ENCODE peak calls at places on chromosomes 4 and X, in nine cellular contexts. Z, D, R, F, B, P, E, W and I are unnamed samples.
A peak's percentile ranks its signal among the peaks of the same experiment; 100 is the strongest.

GRCh38 chr4:183987987-183988392 is 82.9 kb downstream of the STOX2 start:
- DNase-seq in Z (peak; percentile 91), D (no peak), R (peak; percentile 77), F (no peak), B (peak; percentile 95), P (no peak), E (peak; percentile 12), W (peak; percentile 17), I (no peak)

GRCh38 chrX:155065035-155065734 is 5.8 kb downstream of the CMC4 start:
- DNase-seq in Z (no peak), D (no peak), R (peak; percentile 53), F (no peak), B (peak; percentile 43), P (no peak), E (no peak), W (peak; percentile 50), I (no peak)

GRCh38 chr4:38015886-38016515 is 55.8 kb downstream of the PTTG2 start:
- DNase-seq in Z (no peak), D (no peak), R (no peak), F (no peak), B (no peak), P (no peak), E (no peak), W (no peak), I (no peak)

GRCh38 chr4:25160714-25161598 is 707 bp upstream of the SEPSECS start:
- DNase-seq in Z (no peak), D (no peak), R (peak; percentile 18), F (peak; percentile 45), B (peak; percentile 19), P (peak; percentile 3), E (no peak), W (peak; percentile 22), I (no peak)

GRCh38 chr4:90292438-90292837 is 165.2 kb downstream of the CCSER1 start:
- DNase-seq in Z (no peak), D (no peak), R (no peak), F (no peak), B (no peak), P (no peak), E (no peak), W (no peak), I (no peak)

GRCh38 chr4:172129593-172129992 is 316.4 kb downstream of the GALNTL6 start:
- DNase-seq in Z (no peak), D (no peak), R (no peak), F (no peak), B (no peak), P (no peak), E (no peak), W (no peak), I (no peak)

GRCh38 chr4:38075370-38076152 is 115.4 kb downstream of the PTTG2 start:
- DNase-seq in Z (no peak), D (no peak), R (no peak), F (no peak), B (peak; percentile 87), P (no peak), E (no peak), W (peak; percentile 51), I (no peak)

GRCh38 chr4:182880387-182881356 is 36.5 kb downstream of the DCTD start:
- DNase-seq in Z (no peak), D (no peak), R (no peak), F (no peak), B (peak; percentile 23), P (no peak), E (no peak), W (no peak), I (peak; percentile 69)

GRCh38 chrX:114964374-114964773 is 53.0 kb downstream of the IL13RA2 start:
- DNase-seq in Z (no peak), D (no peak), R (no peak), F (no peak), B (peak; percentile 47), P (no peak), E (no peak), W (no peak), I (no peak)

GRCh38 chrX:118644378-118644777 is 83.0 kb upstream of the IL13RA1 start:
- DNase-seq in Z (no peak), D (no peak), R (peak; percentile 48), F (no peak), B (peak; percentile 40), P (no peak), E (no peak), W (peak; percentile 30), I (no peak)

GRCh38 chr4:134470544-134470943 is 269.0 kb upstream of the PABPC4L start:
- DNase-seq in Z (no peak), D (peak; percentile 35), R (peak; percentile 13), F (peak; percentile 38), B (no peak), P (no peak), E (no peak), W (no peak), I (no peak)

GRCh38 chr4:38856046-38856445 is 571 bp downstream of the TLR6 start:
- DNase-seq in Z (no peak), D (no peak), R (no peak), F (no peak), B (no peak), P (no peak), E (no peak), W (no peak), I (no peak)

GRCh38 chr4:113537183-113537977 is 224.2 kb downstream of the CAMK2D start:
- DNase-seq in Z (no peak), D (no peak), R (no peak), F (no peak), B (peak; percentile 38), P (no peak), E (no peak), W (no peak), I (no peak)

GRCh38 chrX:78019586-78020483 is 50.4 kb upstream of the PGAM4 start:
- DNase-seq in Z (no peak), D (no peak), R (no peak), F (no peak), B (no peak), P (no peak), E (no peak), W (no peak), I (no peak)

GRCh38 chr4:17577660-17578481 is 873 bp downstream of the LAP3 start:
- DNase-seq in Z (no peak), D (peak; percentile 15), R (peak; percentile 27), F (peak; percentile 65), B (peak; percentile 22), P (peak; percentile 9), E (peak; percentile 51), W (peak; percentile 32), I (peak; percentile 94)

GRCh38 chr4:102157984-102158383 is 187.3 kb downstream of the SLC39A8 start:
- DNase-seq in Z (no peak), D (no peak), R (no peak), F (no peak), B (no peak), P (no peak), E (no peak), W (no peak), I (no peak)

GRCh38 chr4:41718907-41719306 is 29.6 kb downstream of the PHOX2B start:
- DNase-seq in Z (no peak), D (no peak), R (peak; percentile 88), F (no peak), B (peak; percentile 4), P (no peak), E (no peak), W (peak; percentile 74), I (no peak)

GRCh38 chr4:158347596-158347995 is 137.3 kb downstream of the TMEM144 start:
- DNase-seq in Z (no peak), D (no peak), R (no peak), F (no peak), B (no peak), P (no peak), E (no peak), W (no peak), I (no peak)

GRCh38 chr4:135434936-135435335 is 1233.3 kb upstream of the PABPC4L start:
- DNase-seq in Z (no peak), D (no peak), R (peak; percentile 3), F (no peak), B (no peak), P (no peak), E (no peak), W (no peak), I (no peak)

GRCh38 chr4:159292137-159292896 is 189.4 kb downstream of the RAPGEF2 start:
- DNase-seq in Z (no peak), D (no peak), R (no peak), F (no peak), B (no peak), P (no peak), E (no peak), W (no peak), I (no peak)

GRCh38 chr4:107685740-107686139 is 34.3 kb downstream of the PAPSS1 start:
- DNase-seq in Z (no peak), D (no peak), R (no peak), F (no peak), B (no peak), P (no peak), E (no peak), W (no peak), I (no peak)

GRCh38 chrX:19673334-19674040 is 158.2 kb upstream of the MAP3K15 start:
- DNase-seq in Z (peak; percentile 48), D (no peak), R (peak; percentile 97), F (no peak), B (peak; percentile 97), P (no peak), E (no peak), W (peak; percentile 85), I (no peak)

GRCh38 chr4:15930314-15930713 is 8.2 kb downstream of the FGFBP1 start:
- DNase-seq in Z (no peak), D (no peak), R (no peak), F (no peak), B (peak; percentile 41), P (no peak), E (peak; percentile 12), W (no peak), I (no peak)

GRCh38 chr4:110195561-110196205 is 2.7 kb downstream of the ELOVL6 start:
- DNase-seq in Z (no peak), D (peak; percentile 40), R (no peak), F (peak; percentile 13), B (peak; percentile 25), P (peak; percentile 5), E (no peak), W (no peak), I (no peak)

GRCh38 chrX:136310411-136310810 is 9.6 kb downstream of the ADGRG4 start:
- DNase-seq in Z (no peak), D (no peak), R (peak; percentile 71), F (no peak), B (peak; percentile 2), P (no peak), E (no peak), W (peak; percentile 47), I (no peak)

GRCh38 chrX:70336767-70337166 is 46.9 kb downstream of the KIF4A start:
- DNase-seq in Z (no peak), D (no peak), R (no peak), F (no peak), B (no peak), P (no peak), E (no peak), W (no peak), I (no peak)

GRCh38 chr4:47031011-47031678 is at the start of gene GABRB1:
- DNase-seq in Z (peak; percentile 80), D (peak; percentile 32), R (no peak), F (peak; percentile 60), B (peak; percentile 62), P (peak; percentile 17), E (peak; percentile 22), W (peak; percentile 28), I (no peak)